ENCODE peak calls at places on chromosomes 16 and 17, in ten cellular contexts. E, L, Z, D, O, U, Y, W, A and K are unnamed samples.

GRCh38 chr16:78504391-78504945 is 405.0 kb downstream of the WWOX start:
- DNase-seq in E (no peak), L (no peak), Z (no peak), D (no peak), O (no peak), U (peak), Y (no peak), W (no peak), A (no peak), K (no peak)

GRCh38 chr16:28014851-28015250 is 48.7 kb downstream of the GSG1L start:
- DNase-seq in E (no peak), L (no peak), Z (no peak), D (peak), O (no peak), U (no peak), Y (no peak), W (no peak), A (no peak), K (no peak)

GRCh38 chr17:79629548-79630049 is 18.7 kb upstream of the RBFOX3 start:
- DNase-seq in E (no peak), L (no peak), Z (no peak), D (no peak), O (no peak), U (no peak), Y (no peak), W (peak), A (no peak), K (no peak)

GRCh38 chr17:50943575-50943933 is 77.4 kb upstream of the TOB1 start:
- DNase-seq in E (no peak), L (no peak), Z (no peak), D (no peak), O (no peak), U (no peak), Y (no peak), W (no peak), A (no peak), K (no peak)

GRCh38 chr16:50884066-50884860 is 142.4 kb downstream of the CYLD start:
- DNase-seq in E (peak), L (no peak), Z (no peak), D (no peak), O (peak), U (no peak), Y (peak), W (peak), A (no peak), K (peak)

GRCh38 chr16:369866-370436 is 387 bp downstream of the MRPL28 start:
- DNase-seq in E (no peak), L (no peak), Z (no peak), D (peak), O (no peak), U (no peak), Y (no peak), W (peak), A (no peak), K (no peak)

GRCh38 chr17:40558300-40558584 is 7.0 kb downstream of the CCR7 start:
- DNase-seq in E (no peak), L (no peak), Z (no peak), D (no peak), O (no peak), U (no peak), Y (no peak), W (no peak), A (no peak), K (no peak)

GRCh38 chr16:13298676-13299075 is 397.3 kb downstream of the SHISA9 start:
- DNase-seq in E (no peak), L (no peak), Z (no peak), D (no peak), O (no peak), U (no peak), Y (no peak), W (no peak), A (no peak), K (no peak)

GRCh38 chr17:9817086-9817485 is 4.8 kb downstream of the GSG1L2 start:
- DNase-seq in E (no peak), L (no peak), Z (peak), D (no peak), O (peak), U (no peak), Y (no peak), W (peak), A (no peak), K (no peak)

GRCh38 chr16:86364653-86365380 is 145.5 kb upstream of the FOXF1 start:
- DNase-seq in E (no peak), L (no peak), Z (no peak), D (no peak), O (no peak), U (no peak), Y (no peak), W (no peak), A (no peak), K (no peak)

GRCh38 chr17:10705727-10706126 is 8.3 kb downstream of the ADPRM start:
- DNase-seq in E (no peak), L (no peak), Z (no peak), D (no peak), O (no peak), U (no peak), Y (no peak), W (no peak), A (no peak), K (no peak)

GRCh38 chr17:50209133-50209471 is 7.7 kb upstream of the COL1A1 start:
- DNase-seq in E (no peak), L (no peak), Z (no peak), D (no peak), O (no peak), U (no peak), Y (no peak), W (no peak), A (no peak), K (no peak)

GRCh38 chr17:47275245-47275984 is 21.8 kb downstream of the ITGB3 start:
- DNase-seq in E (no peak), L (peak), Z (peak), D (peak), O (peak), U (peak), Y (no peak), W (peak), A (peak), K (no peak)

GRCh38 chr17:8018436-8018835 is 16.0 kb downstream of the GUCY2D start:
- DNase-seq in E (no peak), L (no peak), Z (no peak), D (no peak), O (no peak), U (no peak), Y (no peak), W (no peak), A (no peak), K (no peak)

GRCh38 chr17:55152236-55152635 is 112.5 kb upstream of the HLF start:
- DNase-seq in E (no peak), L (no peak), Z (no peak), D (no peak), O (no peak), U (no peak), Y (no peak), W (no peak), A (peak), K (no peak)

GRCh38 chr17:48626470-48627241 is 498 bp upstream of the HOXB9 start:
- DNase-seq in E (no peak), L (no peak), Z (no peak), D (no peak), O (no peak), U (no peak), Y (no peak), W (peak), A (no peak), K (no peak)

GRCh38 chr17:72640415-72641165 is 451.9 kb downstream of the SLC39A11 start:
- DNase-seq in E (no peak), L (no peak), Z (no peak), D (peak), O (no peak), U (no peak), Y (no peak), W (peak), A (no peak), K (no peak)

GRCh38 chr17:27562777-27563455 is 68.1 kb upstream of the LGALS9 start:
- DNase-seq in E (no peak), L (no peak), Z (no peak), D (no peak), O (no peak), U (no peak), Y (no peak), W (no peak), A (peak), K (no peak)

GRCh38 chr17:48472485-48473281 is 42.7 kb upstream of the SKAP1 start:
- DNase-seq in E (no peak), L (peak), Z (no peak), D (peak), O (no peak), U (no peak), Y (peak), W (peak), A (peak), K (no peak)

GRCh38 chr17:82734987-82735866 is at the start of gene FN3K:
- DNase-seq in E (no peak), L (no peak), Z (peak), D (peak), O (peak), U (peak), Y (no peak), W (peak), A (peak), K (no peak)

GRCh38 chr17:46765491-46765890 is 53.0 kb downstream of the WNT3 start:
- DNase-seq in E (no peak), L (no peak), Z (no peak), D (no peak), O (no peak), U (no peak), Y (no peak), W (no peak), A (no peak), K (no peak)

DNA sequence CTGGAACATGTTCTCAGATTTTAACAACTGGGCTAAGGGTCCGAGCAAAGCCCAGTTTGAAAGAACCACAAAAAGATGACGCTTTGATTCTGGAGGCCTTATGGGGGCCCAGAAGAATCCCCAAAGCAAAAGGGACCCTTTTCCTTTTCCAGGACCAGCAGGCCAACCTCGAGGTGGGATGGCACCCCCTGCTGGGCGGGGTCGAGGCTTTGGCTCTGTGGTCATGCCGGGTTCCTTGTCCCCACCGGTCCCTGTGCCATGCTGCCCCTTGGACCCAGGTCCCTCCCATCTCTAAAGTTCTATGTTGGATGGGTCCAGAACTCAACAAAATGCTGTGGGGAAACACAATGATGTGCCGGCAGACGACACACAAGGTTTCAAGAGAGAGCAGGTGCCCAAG is 30.9 kb downstream of the TMEM204 start:
- DNase-seq in E (no peak), L (no peak), Z (no peak), D (peak), O (peak), U (no peak), Y (no peak), W (no peak), A (no peak), K (no peak)
- TF ChIP-seq CTCF in E (no peak), L (peak), Z (no peak), D (peak), O (no peak), U (peak), Y (peak), W (peak), A (peak), K (peak)

DNA sequence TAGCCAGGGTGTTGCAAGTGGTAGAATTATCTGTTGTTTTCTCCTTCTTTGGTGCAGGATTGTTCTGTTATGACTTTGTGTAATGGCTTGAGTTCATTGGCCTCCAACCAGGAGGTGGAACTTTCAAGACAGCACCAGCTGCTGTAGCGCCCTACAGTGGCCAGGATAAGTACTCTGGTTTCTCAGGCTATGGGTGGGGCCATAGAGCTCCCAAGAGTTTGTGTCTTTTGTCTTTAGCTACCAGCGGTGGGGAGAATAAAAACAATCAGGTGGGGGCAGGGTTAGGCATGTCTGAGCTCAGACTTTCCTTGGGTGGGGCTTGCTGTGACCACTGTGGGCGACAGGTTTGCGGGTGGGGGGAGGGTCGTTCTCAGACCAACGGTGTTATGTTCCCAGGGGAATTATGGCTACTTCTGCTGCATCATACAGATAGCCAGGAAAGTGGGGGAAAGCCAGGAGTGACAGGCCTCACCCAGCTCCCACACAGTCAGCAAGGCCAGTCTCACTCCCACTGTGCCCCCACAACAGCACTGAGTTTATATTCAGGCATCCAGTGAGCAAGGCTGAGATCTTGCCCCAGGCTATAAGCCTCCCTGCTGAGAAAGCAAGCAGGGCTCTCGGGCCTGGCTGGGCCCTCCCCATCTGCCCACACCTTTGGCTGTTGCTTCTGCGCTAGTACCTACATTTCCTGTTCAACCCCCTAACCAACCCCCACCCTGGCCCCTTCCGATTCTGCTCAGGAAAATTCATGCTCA is 15.4 kb downstream of the ABCA10 start:
- DNase-seq in E (no peak), L (no peak), Z (no peak), D (no peak), O (no peak), U (no peak), Y (peak), W (no peak), A (peak), K (no peak)
- TF ChIP-seq CTCF in E (no peak), L (no peak), Z (no peak), D (no peak), O (no peak), U (no peak), Y (peak), W (peak), A (no peak), K (no peak)

GRCh38 chr16:56593573-56594291 is 4.4 kb downstream of the MT3 start:
- DNase-seq in E (no peak), L (no peak), Z (no peak), D (no peak), O (no peak), U (no peak), Y (no peak), W (no peak), A (no peak), K (no peak)

GRCh38 chr16:56594292-56594619 is 4.9 kb downstream of the MT3 start:
- DNase-seq in E (no peak), L (no peak), Z (no peak), D (no peak), O (no peak), U (no peak), Y (no peak), W (no peak), A (no peak), K (no peak)

GRCh38 chr16:56591377-56592060 is 2.2 kb downstream of the MT3 start:
- DNase-seq in E (no peak), L (no peak), Z (no peak), D (no peak), O (no peak), U (no peak), Y (no peak), W (no peak), A (no peak), K (no peak)

GRCh38 chr16:56588781-56589140 is 567 bp upstream of the MT3 start:
- DNase-seq in E (no peak), L (no peak), Z (no peak), D (no peak), O (no peak), U (no peak), Y (no peak), W (no peak), A (no peak), K (no peak)

DNA sequence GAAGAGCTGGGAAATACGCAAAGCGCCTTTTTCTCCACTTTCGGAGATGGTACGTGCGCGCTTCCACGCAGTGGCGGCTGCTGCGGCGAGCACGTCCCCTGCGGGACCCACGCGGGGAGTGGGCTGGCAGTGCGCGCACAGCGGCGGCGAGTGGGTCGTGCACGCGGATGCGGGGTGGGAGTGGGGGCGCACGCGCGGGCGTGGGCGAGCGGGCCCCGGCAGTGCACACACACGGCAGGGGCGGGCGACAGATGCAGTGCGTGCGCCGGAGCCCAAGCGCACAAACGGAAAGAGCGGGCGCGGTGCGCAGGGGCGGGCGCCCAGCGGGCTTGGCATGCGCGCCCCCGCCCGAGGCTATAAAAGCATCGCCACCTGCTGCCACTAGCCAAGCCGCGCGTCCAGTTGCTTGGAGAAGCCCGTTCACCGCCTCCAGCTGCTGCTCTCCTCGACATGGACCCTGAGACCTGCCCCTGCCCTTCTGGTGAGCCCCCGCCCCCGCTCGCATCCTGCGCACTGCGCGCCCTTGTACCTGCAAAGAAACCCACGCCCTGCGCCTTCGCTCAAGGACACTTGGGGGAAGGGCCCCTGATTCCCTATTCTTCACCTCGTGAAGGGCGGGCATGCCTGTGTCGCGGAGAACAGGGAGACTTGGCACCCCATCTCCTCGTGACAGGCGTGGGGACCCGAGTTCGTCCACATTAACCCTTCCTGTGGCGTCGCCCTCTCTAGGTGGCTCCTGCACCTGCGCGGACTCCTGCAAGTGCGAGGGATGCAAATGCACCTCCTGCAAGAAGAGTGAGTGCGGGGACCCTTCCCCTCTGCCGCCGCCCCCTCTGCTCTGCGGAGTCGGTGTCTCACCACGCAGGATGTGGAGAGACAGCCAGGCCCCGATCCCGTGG is at the start of gene MT3:
- DNase-seq in E (peak), L (no peak), Z (no peak), D (no peak), O (peak), U (no peak), Y (no peak), W (peak), A (peak), K (no peak)
- TF ChIP-seq CTCF in E (no peak), L (no peak), Z (peak), D (no peak), O (no peak), U (no peak), Y (no peak), W (no peak), A (no peak), K (no peak)

GRCh38 chr16:3149630-3150345 is 15.0 kb downstream of the ZNF213 start:
- DNase-seq in E (peak), L (no peak), Z (peak), D (peak), O (peak), U (peak), Y (peak), W (peak), A (peak), K (peak)
- TF ChIP-seq CTCF in E (no peak), L (peak), Z (peak), D (peak), O (peak), U (peak), Y (peak), W (peak), A (peak), K (peak)

GRCh38 chr17:7001562-7001961 is 5.7 kb downstream of the ALOX12 start:
- DNase-seq in E (peak), L (no peak), Z (no peak), D (no peak), O (peak), U (no peak), Y (no peak), W (no peak), A (peak), K (no peak)
- TF ChIP-seq CTCF in E (peak), L (peak), Z (peak), D (peak), O (peak), U (peak), Y (peak), W (peak), A (peak), K (peak)

DNA sequence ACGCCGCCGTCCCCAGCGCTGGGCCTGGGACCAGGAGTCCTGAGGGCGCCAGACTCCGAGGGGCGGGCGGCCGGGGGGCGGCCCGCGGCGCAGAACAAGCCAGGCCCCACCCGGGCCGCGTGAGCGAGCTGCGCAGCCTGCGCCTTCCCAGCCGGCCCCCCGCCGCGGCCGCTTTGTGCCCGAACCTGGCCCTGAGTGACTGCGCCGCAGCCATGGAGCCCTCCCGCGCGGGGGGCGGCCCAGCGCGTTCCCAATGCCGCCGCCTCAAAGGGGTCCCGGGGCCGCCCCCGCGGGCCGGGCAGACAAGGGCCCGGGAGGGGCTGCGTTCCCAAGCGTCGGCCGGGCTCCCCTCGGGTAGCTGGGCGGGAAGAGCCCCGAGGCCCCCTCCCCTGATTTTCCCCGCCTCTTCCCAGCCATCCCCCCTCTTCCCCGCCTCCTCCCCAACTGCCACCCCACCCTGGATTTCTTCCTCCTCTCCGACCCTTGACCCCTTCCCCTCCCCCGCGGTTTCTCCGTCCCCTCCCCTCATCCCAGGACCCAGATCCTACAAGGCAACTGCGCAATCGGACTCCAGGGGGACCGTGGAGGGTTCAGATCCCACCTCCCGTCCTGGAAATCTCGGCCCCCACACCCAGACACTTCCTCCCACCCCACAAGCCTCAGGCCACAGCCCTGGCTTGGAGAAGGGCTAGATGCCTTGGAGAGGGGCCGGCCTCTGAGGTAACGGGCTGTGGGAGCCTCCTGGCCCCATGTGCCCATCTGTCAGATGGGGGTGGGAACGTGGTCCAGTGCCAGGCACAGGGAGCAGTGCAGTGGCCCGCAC is 17.1 kb downstream of the ZNF423 start:
- DNase-seq in E (no peak), L (no peak), Z (no peak), D (no peak), O (peak), U (no peak), Y (no peak), W (no peak), A (no peak), K (no peak)
- TF ChIP-seq CTCF in E (no peak), L (no peak), Z (no peak), D (no peak), O (no peak), U (no peak), Y (no peak), W (no peak), A (no peak), K (no peak)

DNA sequence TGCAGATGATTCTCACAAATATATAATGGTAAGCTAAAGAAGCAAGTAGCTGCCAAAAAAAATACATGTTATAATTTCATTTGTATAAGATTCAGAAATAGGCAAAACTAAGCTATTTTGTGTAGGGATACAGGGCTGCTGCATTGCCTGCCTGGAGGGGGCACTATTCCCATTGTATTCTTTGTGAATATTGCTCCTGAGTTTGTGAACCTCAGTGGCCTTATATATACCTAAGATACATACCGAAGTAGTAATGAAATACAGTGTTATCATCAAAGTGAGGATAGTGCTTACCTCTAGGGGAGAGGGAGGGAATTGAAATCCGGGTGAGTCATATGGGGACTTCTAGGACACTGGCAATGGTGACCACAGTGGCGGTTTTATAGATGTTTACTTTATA is 53.5 kb downstream of the C17orf58 start:
- DNase-seq in E (no peak), L (no peak), Z (no peak), D (no peak), O (no peak), U (no peak), Y (peak), W (peak), A (peak), K (no peak)
- TF ChIP-seq CTCF in E (peak), L (peak), Z (peak), D (peak), O (peak), U (peak), Y (peak), W (peak), A (peak), K (peak)